ENCODE peak calls at places on chromosomes 12 and 14, in eight cellular contexts. One of them, this sample, is unnamed.

GRCh38 chr14:21334202-21334906 is 49.5 kb downstream of the SUPT16H start:
- DNase-seq in psoas muscle: no peak
- DNase-seq in stimulated activated CD8-positive, alpha-beta memory T cell treated with anti-CD3 and anti-CD28 coated beads, Interleukin-7, amount 100 ng/mL, for 1 hour: no peak
- DNase-seq in Panc1: no peak
- DNase-seq in H54: no peak
- DNase-seq in heart right ventricle: no peak
- DNase-seq in thyroid gland: no peak
- DNase-seq in right atrium auricular region: no peak
- DNase-seq in this sample: no peak

GRCh38 chr12:13153180-13153579 is 43.3 kb upstream of the EMP1 start:
- DNase-seq in psoas muscle: no peak
- DNase-seq in heart right ventricle: no peak
- DNase-seq in thyroid gland: no peak
- DNase-seq in H54: no peak
- DNase-seq in right atrium auricular region: no peak
- DNase-seq in Panc1: no peak
- DNase-seq in stimulated activated CD8-positive, alpha-beta memory T cell treated with anti-CD3 and anti-CD28 coated beads, Interleukin-7, amount 100 ng/mL, for 1 hour: no peak
- DNase-seq in this sample: no peak

GRCh38 chr14:22291406-22291805 is 297.6 kb downstream of the DAD1 start:
- DNase-seq in stimulated activated CD8-positive, alpha-beta memory T cell treated with anti-CD3 and anti-CD28 coated beads, Interleukin-7, amount 100 ng/mL, for 1 hour: no peak
- DNase-seq in heart right ventricle: no peak
- DNase-seq in thyroid gland: no peak
- DNase-seq in right atrium auricular region: no peak
- DNase-seq in Panc1: no peak
- DNase-seq in H54: no peak
- DNase-seq in psoas muscle: no peak
- DNase-seq in this sample: no peak

GRCh38 chr14:101426466-101426865 is 134.8 kb upstream of the DIO3 start:
- DNase-seq in thyroid gland: no peak
- DNase-seq in right atrium auricular region: no peak
- DNase-seq in heart right ventricle: no peak
- DNase-seq in Panc1: no peak
- DNase-seq in H54: no peak
- DNase-seq in psoas muscle: no peak
- DNase-seq in stimulated activated CD8-positive, alpha-beta memory T cell treated with anti-CD3 and anti-CD28 coated beads, Interleukin-7, amount 100 ng/mL, for 1 hour: no peak
- DNase-seq in this sample: no peak

GRCh38 chr12:78697817-78698415 is 166.7 kb upstream of the SYT1 start:
- DNase-seq in Panc1: no peak
- DNase-seq in right atrium auricular region: no peak
- DNase-seq in psoas muscle: no peak
- DNase-seq in thyroid gland: no peak
- DNase-seq in H54: no peak
- DNase-seq in heart right ventricle: no peak
- DNase-seq in stimulated activated CD8-positive, alpha-beta memory T cell treated with anti-CD3 and anti-CD28 coated beads, Interleukin-7, amount 100 ng/mL, for 1 hour: no peak
- DNase-seq in this sample: no peak

GRCh38 chr12:76639646-76640045 is 80.1 kb upstream of the OSBPL8 start:
- DNase-seq in Panc1: no peak
- DNase-seq in thyroid gland: no peak
- DNase-seq in psoas muscle: no peak
- DNase-seq in right atrium auricular region: no peak
- DNase-seq in H54: no peak
- DNase-seq in stimulated activated CD8-positive, alpha-beta memory T cell treated with anti-CD3 and anti-CD28 coated beads, Interleukin-7, amount 100 ng/mL, for 1 hour: no peak
- DNase-seq in heart right ventricle: no peak
- DNase-seq in this sample: no peak

GRCh38 chr12:92912052-92912451 is 17.0 kb downstream of the EEA1 start:
- DNase-seq in heart right ventricle: no peak
- DNase-seq in Panc1: no peak
- DNase-seq in H54: no peak
- DNase-seq in stimulated activated CD8-positive, alpha-beta memory T cell treated with anti-CD3 and anti-CD28 coated beads, Interleukin-7, amount 100 ng/mL, for 1 hour: no peak
- DNase-seq in right atrium auricular region: no peak
- DNase-seq in thyroid gland: no peak
- DNase-seq in psoas muscle: no peak
- DNase-seq in this sample: no peak

GRCh38 chr12:95739561-95740313 is 50.8 kb downstream of the NTN4 start:
- DNase-seq in right atrium auricular region: peak; percentile 77
- DNase-seq in thyroid gland: no peak
- DNase-seq in Panc1: no peak
- DNase-seq in heart right ventricle: peak; percentile 71
- DNase-seq in psoas muscle: peak; percentile 82
- DNase-seq in H54: no peak
- DNase-seq in stimulated activated CD8-positive, alpha-beta memory T cell treated with anti-CD3 and anti-CD28 coated beads, Interleukin-7, amount 100 ng/mL, for 1 hour: no peak
- DNase-seq in this sample: no peak

GRCh38 chr14:103163199-103163598 is 39.9 kb downstream of the TNFAIP2 start:
- DNase-seq in thyroid gland: no peak
- DNase-seq in Panc1: no peak
- DNase-seq in right atrium auricular region: no peak
- DNase-seq in H54: no peak
- DNase-seq in stimulated activated CD8-positive, alpha-beta memory T cell treated with anti-CD3 and anti-CD28 coated beads, Interleukin-7, amount 100 ng/mL, for 1 hour: no peak
- DNase-seq in heart right ventricle: no peak
- DNase-seq in psoas muscle: no peak
- DNase-seq in this sample: no peak

GRCh38 chr12:26697217-26697616 is 135.8 kb downstream of the ITPR2 start:
- DNase-seq in stimulated activated CD8-positive, alpha-beta memory T cell treated with anti-CD3 and anti-CD28 coated beads, Interleukin-7, amount 100 ng/mL, for 1 hour: no peak
- DNase-seq in H54: no peak
- DNase-seq in thyroid gland: no peak
- DNase-seq in Panc1: no peak
- DNase-seq in right atrium auricular region: no peak
- DNase-seq in psoas muscle: no peak
- DNase-seq in heart right ventricle: no peak
- DNase-seq in this sample: no peak

GRCh38 chr12:104050436-104050835 is 449 bp upstream of the GLT8D2 start:
- DNase-seq in stimulated activated CD8-positive, alpha-beta memory T cell treated with anti-CD3 and anti-CD28 coated beads, Interleukin-7, amount 100 ng/mL, for 1 hour: no peak
- DNase-seq in heart right ventricle: no peak
- DNase-seq in H54: no peak
- DNase-seq in right atrium auricular region: no peak
- DNase-seq in thyroid gland: no peak
- DNase-seq in Panc1: no peak
- DNase-seq in psoas muscle: no peak
- DNase-seq in this sample: no peak

GRCh38 chr12:25994252-25994651 is 35.8 kb downstream of the RASSF8 start:
- DNase-seq in right atrium auricular region: no peak
- DNase-seq in H54: no peak
- DNase-seq in psoas muscle: no peak
- DNase-seq in thyroid gland: no peak
- DNase-seq in stimulated activated CD8-positive, alpha-beta memory T cell treated with anti-CD3 and anti-CD28 coated beads, Interleukin-7, amount 100 ng/mL, for 1 hour: no peak
- DNase-seq in Panc1: no peak
- DNase-seq in heart right ventricle: no peak
- DNase-seq in this sample: no peak

GRCh38 chr12:65099182-65099581 is 21.9 kb downstream of the WIF1 start:
- DNase-seq in H54: no peak
- DNase-seq in right atrium auricular region: no peak
- DNase-seq in heart right ventricle: no peak
- DNase-seq in stimulated activated CD8-positive, alpha-beta memory T cell treated with anti-CD3 and anti-CD28 coated beads, Interleukin-7, amount 100 ng/mL, for 1 hour: no peak
- DNase-seq in Panc1: no peak
- DNase-seq in psoas muscle: no peak
- DNase-seq in thyroid gland: no peak
- DNase-seq in this sample: no peak

GRCh38 chr12:105226219-105226618 is 9.8 kb downstream of the APPL2 start:
- DNase-seq in heart right ventricle: peak; percentile 73
- DNase-seq in thyroid gland: no peak
- DNase-seq in right atrium auricular region: peak; percentile 69
- DNase-seq in psoas muscle: peak; percentile 62
- DNase-seq in H54: no peak
- DNase-seq in stimulated activated CD8-positive, alpha-beta memory T cell treated with anti-CD3 and anti-CD28 coated beads, Interleukin-7, amount 100 ng/mL, for 1 hour: no peak
- DNase-seq in Panc1: no peak
- DNase-seq in this sample: no peak

GRCh38 chr12:65511134-65511912 is 232.8 kb downstream of the MSRB3 start:
- DNase-seq in stimulated activated CD8-positive, alpha-beta memory T cell treated with anti-CD3 and anti-CD28 coated beads, Interleukin-7, amount 100 ng/mL, for 1 hour: no peak
- DNase-seq in psoas muscle: no peak
- DNase-seq in right atrium auricular region: no peak
- DNase-seq in Panc1: no peak
- DNase-seq in H54: no peak
- DNase-seq in thyroid gland: peak; percentile 19
- DNase-seq in heart right ventricle: peak; percentile 56
- DNase-seq in this sample: no peak

GRCh38 chr12:52216807-52217206 is 16.2 kb upstream of the KRT7 start:
- DNase-seq in thyroid gland: peak; percentile 97
- DNase-seq in right atrium auricular region: no peak
- DNase-seq in H54: no peak
- DNase-seq in Panc1: no peak
- DNase-seq in stimulated activated CD8-positive, alpha-beta memory T cell treated with anti-CD3 and anti-CD28 coated beads, Interleukin-7, amount 100 ng/mL, for 1 hour: no peak
- DNase-seq in psoas muscle: no peak
- DNase-seq in heart right ventricle: no peak
- DNase-seq in this sample: no peak

GRCh38 chr12:94875525-94875924 is 128.0 kb downstream of the NDUFA12 start:
- DNase-seq in right atrium auricular region: no peak
- DNase-seq in H54: no peak
- DNase-seq in heart right ventricle: no peak
- DNase-seq in psoas muscle: no peak
- DNase-seq in thyroid gland: peak; percentile 27
- DNase-seq in Panc1: peak; percentile 25
- DNase-seq in stimulated activated CD8-positive, alpha-beta memory T cell treated with anti-CD3 and anti-CD28 coated beads, Interleukin-7, amount 100 ng/mL, for 1 hour: no peak
- DNase-seq in this sample: no peak

GRCh38 chr14:90644882-90645281 is 171.3 kb downstream of the TTC7B start:
- DNase-seq in heart right ventricle: no peak
- DNase-seq in H54: no peak
- DNase-seq in Panc1: no peak
- DNase-seq in psoas muscle: peak; percentile 78
- DNase-seq in right atrium auricular region: peak; percentile 68
- DNase-seq in stimulated activated CD8-positive, alpha-beta memory T cell treated with anti-CD3 and anti-CD28 coated beads, Interleukin-7, amount 100 ng/mL, for 1 hour: no peak
- DNase-seq in thyroid gland: no peak
- DNase-seq in this sample: no peak

This sample was measured in T-helper 9 cell.